ENCODE peak calls at places on chromosomes 2 and 18, in four cellular contexts. R is SK-N-SH, X is OCI-LY7, D is foreskin fibroblast. I is an unnamed sample.

GRCh38 chr2:205364261-205364660 is 318.0 kb upstream of the NRP2 start:
- DNase-seq in R (no peak), X (no peak), D (no peak), I (no peak)

GRCh38 chr2:200138386-200139184 is 167.9 kb upstream of the SPATS2L start:
- DNase-seq in R (no peak), X (no peak), D (no peak), I (no peak)

GRCh38 chr18:12750076-12750707 is 47.4 kb downstream of the PSMG2 start:
- DNase-seq in R (no peak), X (peak), D (peak), I (peak)

GRCh38 chr18:32310119-32310518 is 120.3 kb downstream of the MEP1B start:
- DNase-seq in R (peak), X (no peak), D (no peak), I (no peak)

GRCh38 chr2:10889741-10890215 is 22.0 kb upstream of the KCNF1 start:
- DNase-seq in R (peak), X (no peak), D (no peak), I (no peak)

GRCh38 chr18:31042391-31043181 is at the start of gene DSC3:
- DNase-seq in R (peak), X (no peak), D (no peak), I (no peak)

GRCh38 chr2:23138686-23139085 is 246.3 kb upstream of the KLHL29 start:
- DNase-seq in R (no peak), X (no peak), D (no peak), I (no peak)

GRCh38 chr18:35390956-35391695 is 14.0 kb upstream of the ZNF396 start:
- DNase-seq in R (no peak), X (no peak), D (no peak), I (no peak)

GRCh38 chr2:197740200-197740599 is 35.0 kb downstream of the MARS2 start:
- DNase-seq in R (no peak), X (no peak), D (no peak), I (no peak)

GRCh38 chr2:216698895-216699294 is 3.5 kb upstream of the IGFBP5 start:
- DNase-seq in R (peak), X (peak), D (no peak), I (peak)

GRCh38 chr2:63870679-63871078 is 29.0 kb downstream of the UGP2 start:
- DNase-seq in R (no peak), X (no peak), D (no peak), I (no peak)

GRCh38 chr2:236625156-236625690 is 55.6 kb downstream of the ACKR3 start:
- DNase-seq in R (no peak), X (no peak), D (no peak), I (no peak)

GRCh38 chr2:156892449-156893335 is 364.8 kb upstream of the GALNT5 start:
- DNase-seq in R (peak), X (peak), D (peak), I (no peak)

GRCh38 chr18:78737006-78737915 is 242.4 kb upstream of the SALL3 start:
- DNase-seq in R (no peak), X (no peak), D (no peak), I (no peak)

GRCh38 chr2:232875256-232876070 is 5.4 kb downstream of the SNORC start:
- DNase-seq in R (peak), X (no peak), D (no peak), I (peak)

GRCh38 chr2:172239944-172240590 is 137.4 kb upstream of the DLX2 start:
- DNase-seq in R (no peak), X (no peak), D (no peak), I (no peak)

GRCh38 chr2:10810175-10811161 is 2.1 kb downstream of the PDIA6 start:
- DNase-seq in R (peak), X (peak), D (no peak), I (no peak)

GRCh38 chr2:201208563-201209252 is 25.8 kb downstream of the CASP10 start:
- DNase-seq in R (no peak), X (peak), D (no peak), I (no peak)

GRCh38 chr2:52335727-52336126 is 1303.8 kb upstream of the NRXN1 start:
- DNase-seq in R (no peak), X (no peak), D (no peak), I (no peak)

GRCh38 chr2:23656597-23656973 is 270.3 kb downstream of the ATAD2B start:
- DNase-seq in R (no peak), X (no peak), D (no peak), I (no peak)

GRCh38 chr2:46167406-46167805 is 129.8 kb upstream of the EPAS1 start:
- DNase-seq in R (no peak), X (no peak), D (no peak), I (no peak)

GRCh38 chr18:79961527-79962291 is 2.7 kb upstream of the HSBP1L1 start:
- DNase-seq in R (no peak), X (no peak), D (peak), I (no peak)

GRCh38 chr2:101272045-101272784 is 19.5 kb downstream of the CNOT11 start:
- DNase-seq in R (no peak), X (no peak), D (no peak), I (no peak)

GRCh38 chr2:101277111-101277510 is 24.4 kb downstream of the CNOT11 start:
- DNase-seq in R (no peak), X (no peak), D (no peak), I (no peak)

GRCh38 chr2:101273045-101273444 is 20.4 kb downstream of the CNOT11 start:
- DNase-seq in R (no peak), X (no peak), D (no peak), I (no peak)

GRCh38 chr2:101270700-101271259 is 18.1 kb downstream of the CNOT11 start:
- DNase-seq in R (no peak), X (no peak), D (no peak), I (no peak)

GRCh38 chr2:101274142-101274541 is 21.5 kb downstream of the CNOT11 start:
- DNase-seq in R (no peak), X (no peak), D (no peak), I (no peak)
- TF ChIP-seq CTCF in R (no peak), X (no peak), D (no peak), I (no peak)

GRCh38 chr2:44964704-44965343 is 23.3 kb downstream of the SIX3 start:
- DNase-seq in R (peak), X (peak), D (no peak), I (no peak)
- TF ChIP-seq CTCF in R (no peak), X (peak), D (peak), I (peak)

DNA sequence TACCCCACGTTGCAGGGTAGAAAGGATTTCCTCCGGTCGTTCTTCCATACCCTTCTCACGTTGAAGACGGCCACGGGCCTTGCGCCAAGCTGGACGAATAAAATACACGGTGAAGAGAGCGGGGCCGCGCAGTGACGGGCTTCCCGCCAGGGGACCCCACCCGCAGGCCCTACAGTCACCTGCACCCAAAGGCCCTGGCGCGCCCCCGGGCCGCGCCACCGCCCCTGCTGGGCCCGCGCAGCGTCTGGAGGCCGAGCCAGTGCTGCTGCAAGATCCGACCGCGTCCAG is 199 bp downstream of the FBXO15 start:
- DNase-seq in R (no peak), X (no peak), D (no peak), I (no peak)
- TF ChIP-seq CTCF in R (no peak), X (no peak), D (no peak), I (no peak)

DNA sequence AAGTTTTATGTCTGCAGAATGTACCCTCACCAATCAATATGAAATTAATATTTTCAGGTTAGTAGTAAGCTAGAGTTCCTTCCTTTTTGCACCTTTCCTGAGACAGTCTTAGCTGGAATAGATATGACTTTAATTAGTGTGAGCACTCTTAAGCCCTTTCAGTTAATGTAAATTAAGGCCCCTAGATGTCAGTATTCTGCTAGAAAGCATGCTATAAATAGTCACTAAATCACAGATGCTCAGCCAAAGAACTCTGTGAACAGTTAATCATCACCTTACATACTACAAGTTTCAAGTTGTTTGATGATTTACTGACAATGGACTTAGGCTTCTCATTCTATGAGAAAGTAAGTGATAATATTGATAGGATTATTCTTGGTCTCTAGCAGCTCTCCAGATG is 413.7 kb downstream of the PTH2R start:
- DNase-seq in R (peak), X (peak), D (no peak), I (no peak)
- TF ChIP-seq CTCF in R (peak), X (peak), D (no peak), I (no peak)

GRCh38 chr2:208025037-208025813 is at the start of gene PLEKHM3:
- DNase-seq in R (peak), X (peak), D (peak), I (peak)
- TF ChIP-seq CTCF in R (no peak), X (no peak), D (no peak), I (no peak)

GRCh38 chr2:123512547-123512946 is 512.5 kb upstream of the CNTNAP5 start:
- DNase-seq in R (no peak), X (no peak), D (no peak), I (no peak)

GRCh38 chr2:123513351-123513750 is 511.7 kb upstream of the CNTNAP5 start:
- DNase-seq in R (no peak), X (no peak), D (no peak), I (no peak)

GRCh38 chr2:123518387-123518786 is 506.7 kb upstream of the CNTNAP5 start:
- DNase-seq in R (no peak), X (no peak), D (no peak), I (no peak)

DNA sequence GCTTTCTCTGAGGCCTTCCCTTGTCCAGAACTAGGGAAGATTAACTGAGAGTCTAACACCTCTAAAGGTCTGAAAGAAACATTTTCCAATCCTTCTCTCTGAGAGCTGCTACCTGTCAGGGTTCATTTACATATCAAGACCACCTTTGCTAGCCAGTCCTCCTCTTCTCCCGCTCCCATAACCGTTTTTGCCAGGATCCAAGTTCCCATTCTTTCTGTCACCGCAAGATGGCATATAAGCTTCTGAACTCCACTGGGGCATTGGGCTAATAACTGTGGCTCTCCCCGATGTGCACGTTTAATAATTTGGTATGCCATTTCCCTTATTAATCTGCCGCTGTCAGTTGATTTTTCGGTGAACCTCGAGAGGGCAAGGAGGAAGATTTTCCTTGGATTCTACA is 510.3 kb upstream of the CNTNAP5 start:
- DNase-seq in R (no peak), X (no peak), D (no peak), I (no peak)
- TF ChIP-seq CTCF in R (no peak), X (no peak), D (no peak), I (no peak)

GRCh38 chr2:189702071-189702470 is 27.6 kb downstream of the ANKAR start:
- DNase-seq in R (no peak), X (peak), D (no peak), I (no peak)

GRCh38 chr2:189700681-189701080 is 26.2 kb downstream of the ANKAR start:
- DNase-seq in R (no peak), X (no peak), D (no peak), I (no peak)

GRCh38 chr2:189696223-189696622 is 21.8 kb downstream of the ANKAR start:
- DNase-seq in R (no peak), X (no peak), D (no peak), I (no peak)

DNA sequence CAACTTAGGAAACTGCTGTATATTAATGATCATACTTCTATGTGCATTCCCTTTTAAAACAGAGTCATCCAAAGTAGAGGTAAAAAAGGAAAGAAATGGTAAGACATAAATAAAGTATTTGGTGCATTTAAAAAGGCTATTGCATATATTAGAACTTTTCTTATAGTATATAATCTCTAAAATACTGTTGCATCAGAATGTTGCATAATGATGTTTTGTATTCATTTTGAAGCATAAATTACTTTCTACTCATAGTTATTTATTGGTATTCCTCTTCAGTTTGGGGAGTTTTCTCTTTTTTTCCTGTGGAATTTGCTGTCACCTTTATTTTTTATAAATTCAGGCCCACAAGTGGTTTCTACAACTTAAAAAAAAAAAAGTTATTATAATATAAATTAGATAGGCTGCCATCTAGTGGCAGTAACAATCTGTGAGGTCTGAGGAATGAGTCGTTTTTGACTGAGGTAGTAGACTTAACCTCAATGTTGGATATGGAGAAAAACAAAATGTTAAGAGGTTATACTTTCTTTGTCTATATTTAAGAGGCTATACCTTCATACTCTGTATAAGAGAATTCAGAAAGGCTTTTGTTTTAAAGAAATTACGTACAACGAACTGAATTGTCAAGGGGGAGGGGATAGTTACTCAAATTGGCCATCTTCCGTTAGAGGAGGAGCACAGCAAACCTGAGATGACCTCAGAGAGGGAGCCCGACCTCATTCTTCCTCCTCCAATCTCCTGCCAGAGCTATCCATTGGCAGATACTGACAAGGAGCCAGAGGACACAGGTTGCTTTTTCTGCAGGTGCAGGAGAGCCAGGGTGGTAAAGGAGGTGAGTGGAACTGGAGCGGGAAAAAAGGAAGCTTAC is 23.8 kb downstream of the ANKAR start:
- DNase-seq in R (peak), X (peak), D (no peak), I (peak)
- TF ChIP-seq CTCF in R (peak), X (peak), D (peak), I (peak)

DNA sequence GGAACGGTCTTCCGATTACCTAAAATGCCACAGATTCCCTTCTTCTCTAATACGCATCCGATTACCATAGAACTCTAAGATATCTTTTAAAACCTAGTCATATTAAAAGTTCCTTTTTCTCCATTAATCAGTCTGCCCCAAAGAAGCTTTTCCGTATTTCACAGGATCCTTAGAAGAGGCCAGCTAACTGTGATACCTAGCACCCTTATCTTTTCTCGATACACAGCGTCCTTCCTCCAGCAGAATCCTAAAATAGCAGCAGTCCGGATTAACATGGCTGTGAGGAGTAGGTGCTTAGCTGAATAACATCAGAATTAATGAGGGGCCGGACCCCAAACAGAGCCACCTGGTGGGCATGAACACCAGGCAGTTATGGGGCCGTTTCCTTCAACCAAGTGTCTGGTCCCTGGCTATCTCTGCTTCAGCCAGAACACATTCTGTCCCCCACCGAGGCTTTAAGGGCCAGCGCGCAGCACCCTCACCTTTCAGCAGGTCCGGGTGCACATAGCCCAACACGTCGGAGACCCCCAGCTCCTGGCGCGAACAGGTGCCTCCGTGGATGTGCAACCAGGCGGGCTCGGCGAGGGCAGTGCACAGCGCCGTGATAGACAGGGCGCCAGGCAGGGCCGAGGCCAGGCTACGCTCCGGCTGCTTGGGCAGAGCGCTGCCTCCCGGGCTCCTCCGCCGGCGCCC is 995 bp downstream of the TMEM127 start:
- DNase-seq in R (peak), X (peak), D (no peak), I (peak)
- TF ChIP-seq CTCF in R (peak), X (peak), D (peak), I (peak)